ENCODE peak calls at places on chromosomes 11 and 22, in nine cellular contexts. X is hippocampal formation, C is GM10248, Q is cardiac fibroblast, K is HEK293T, B is GM06990, P is H7, E is progenitor cell of endocrine pancreas, D is left lung. J is an unnamed sample.
A peak's percentile ranks its signal among the peaks of the same experiment; 100 is the strongest.

GRCh38 chr11:45388472-45388871 is 102.3 kb upstream of the SYT13 start:
- DNase-seq in B (no peak), C (no peak), D (no peak), E (no peak), P (no peak), Q (peak; percentile 62), K (no peak), X (no peak), J (no peak)

GRCh38 chr11:110071197-110071596 is 22.0 kb upstream of the ZC3H12C start:
- DNase-seq in P (no peak), C (no peak), D (no peak), K (no peak), E (no peak), B (no peak), X (no peak), Q (no peak), J (no peak)

GRCh38 chr22:32880531-32880905 is 79.0 kb downstream of the TIMP3 start:
- DNase-seq in X (no peak), Q (no peak), D (no peak), E (no peak), K (no peak), P (no peak), B (peak; percentile 3), C (no peak), J (no peak)

GRCh38 chr22:46054091-46054877 is 77.3 kb upstream of the WNT7B start:
- DNase-seq in E (no peak), K (peak; percentile 73), D (peak; percentile 73), X (peak; percentile 89), B (peak; percentile 68), C (no peak), P (peak; percentile 76), Q (peak; percentile 85), J (no peak)

GRCh38 chr22:42608481-42609361 is 6.0 kb downstream of the POLDIP3 start:
- DNase-seq in X (peak; percentile 55), Q (peak; percentile 64), C (no peak), K (no peak), B (no peak), E (no peak), D (no peak), P (no peak), J (no peak)

GRCh38 chr11:123231777-123232176 is 36.7 kb upstream of the CLMP start:
- DNase-seq in K (no peak), P (no peak), B (no peak), Q (no peak), E (no peak), X (no peak), C (no peak), D (no peak), J (no peak)

GRCh38 chr11:13105237-13105844 is 96.2 kb downstream of the RASSF10 start:
- DNase-seq in E (no peak), X (no peak), K (no peak), P (no peak), Q (peak; percentile 27), C (no peak), D (no peak), B (no peak), J (no peak)

GRCh38 chr11:57458410-57459111 is 1.8 kb upstream of the RTN4RL2 start:
- DNase-seq in C (peak; percentile 69), X (peak; percentile 33), K (peak; percentile 64), D (no peak), Q (no peak), B (peak; percentile 46), E (peak; percentile 43), P (peak; percentile 88), J (no peak)

GRCh38 chr11:120146413-120147093 is 8.6 kb upstream of the TRIM29 start:
- DNase-seq in Q (no peak), B (no peak), X (no peak), E (no peak), D (no peak), C (no peak), P (no peak), K (no peak), J (no peak)

GRCh38 chr11:33521384-33521783 is 179.2 kb downstream of the C11orf91 start:
- DNase-seq in Q (no peak), C (no peak), B (no peak), E (no peak), X (no peak), K (no peak), P (no peak), D (no peak), J (no peak)

GRCh38 chr11:30730011-30730410 is 143.9 kb upstream of the MPPED2 start:
- DNase-seq in C (no peak), P (no peak), D (no peak), X (no peak), Q (no peak), B (no peak), K (no peak), E (no peak), J (no peak)

GRCh38 chr11:119788911-119789560 is 60.0 kb upstream of the NECTIN1 start:
- DNase-seq in D (no peak), X (no peak), Q (no peak), P (peak; percentile 65), C (no peak), B (no peak), E (no peak), K (no peak), J (no peak)

GRCh38 chr11:47924184-47924671 is 56.1 kb upstream of the PTPRJ start:
- DNase-seq in B (no peak), Q (no peak), K (no peak), P (no peak), D (peak; percentile 71), X (no peak), E (peak; percentile 17), C (no peak), J (no peak)

GRCh38 chr11:117664897-117665296 is 132.1 kb downstream of the DSCAML1 start:
- DNase-seq in P (no peak), B (no peak), C (no peak), E (no peak), K (no peak), X (no peak), Q (no peak), D (no peak), J (no peak)

J was measured in GM19239.